ENCODE peak calls at places on chromosomes 4 and X, in four cellular contexts. L, B, I and K are unnamed samples.

GRCh38 chrX:138298268-138298667 is 413.2 kb downstream of the FGF13 start:
- DNase-seq in L (no peak), B (no peak), I (no peak), K (no peak)

GRCh38 chr4:89156515-89156914 is 45.2 kb downstream of the TIGD2 start:
- DNase-seq in I (no peak), B (no peak), L (no peak), K (no peak)

GRCh38 chr4:89021678-89022077 is 35.3 kb downstream of the FAM13A start:
- DNase-seq in I (no peak), B (no peak), L (no peak), K (no peak)

GRCh38 chrX:154534526-154535322 is 11.9 kb downstream of the G6PD start:
- DNase-seq in B (peak), I (peak), L (peak), K (peak)

GRCh38 chrX:24837966-24838365 is 144.2 kb downstream of the POLA1 start:
- DNase-seq in L (no peak), I (no peak), B (no peak), K (no peak)

GRCh38 chrX:119539872-119540271 is 25.3 kb downstream of the STEEP1 start:
- DNase-seq in B (no peak), L (no peak), I (no peak), K (no peak)

GRCh38 chrX:2784026-2784425 is 32.2 kb downstream of the XG start:
- DNase-seq in B (no peak), I (peak), L (no peak), K (no peak)

GRCh38 chr4:80611366-80611765 is 275.8 kb downstream of the CFAP299 start:
- DNase-seq in I (no peak), B (no peak), L (no peak), K (no peak)

GRCh38 chr4:15501941-15502340 is 32.3 kb downstream of the CC2D2A start:
- DNase-seq in B (no peak), I (no peak), L (no peak), K (no peak)

GRCh38 chr4:146327859-146328258 is 113.5 kb downstream of the REELD1 start:
- DNase-seq in I (no peak), B (no peak), L (no peak), K (no peak)

GRCh38 chr4:89572224-89572858 is 264.6 kb downstream of the SNCA start:
- DNase-seq in L (no peak), I (peak), B (no peak), K (no peak)

GRCh38 chr4:166827167-166827566 is 407.1 kb downstream of the SPOCK3 start:
- DNase-seq in L (no peak), I (no peak), B (no peak), K (no peak)

GRCh38 chrX:101749436-101749835 is 89.8 kb upstream of the ARMCX2 start:
- DNase-seq in I (peak), L (no peak), B (no peak), K (no peak)

GRCh38 chrX:107731831-107732502 is 43.6 kb downstream of the TSC22D3 start:
- DNase-seq in L (peak), B (peak), I (peak), K (peak)

GRCh38 chr4:113809313-113809712 is 47.8 kb upstream of the CAMK2D start:
- DNase-seq in I (peak), L (peak), B (no peak), K (peak)

GRCh38 chr4:94678896-94679295 is 78.9 kb upstream of the BMPR1B start:
- DNase-seq in L (no peak), B (peak), I (no peak), K (no peak)

GRCh38 chrX:121958886-121959285 is 911.5 kb downstream of the GLUD2 start:
- DNase-seq in B (no peak), I (peak), L (no peak), K (no peak)

GRCh38 chrX:103747199-103747598 is 29.4 kb upstream of the PLP1 start:
- DNase-seq in I (no peak), B (no peak), L (no peak), K (no peak)

GRCh38 chr4:56505269-56506109 is at the start of gene ARL9:
- DNase-seq in I (peak), B (peak), L (peak), K (peak)

GRCh38 chrX:12153317-12153716 is 15.0 kb downstream of the FRMPD4 start:
- DNase-seq in L (no peak), I (no peak), B (no peak), K (no peak)

GRCh38 chr4:172554588-172554987 is 614.0 kb upstream of the GALNT7 start:
- DNase-seq in B (no peak), L (no peak), I (no peak), K (no peak)

GRCh38 chr4:39614487-39615162 is 24.0 kb downstream of the SMIM14 start:
- DNase-seq in L (no peak), I (peak), B (peak), K (no peak)

GRCh38 chrX:10813761-10814160 is 193.4 kb upstream of the MID1 start:
- DNase-seq in L (no peak), B (no peak), I (no peak), K (no peak)

GRCh38 chr4:169604131-169604900 is 8.1 kb downstream of the NEK1 start:
- DNase-seq in L (no peak), I (peak), B (peak), K (no peak)

GRCh38 chrX:147917700-147918694 is 6.3 kb downstream of the FMR1 start:
- DNase-seq in B (peak), I (peak), L (no peak), K (no peak)

GRCh38 chr4:108716340-108716739 is 46.5 kb downstream of the ETNPPL start:
- DNase-seq in I (no peak), L (no peak), B (no peak), K (no peak)

GRCh38 chr4:163804001-163804400 is 309.5 kb downstream of the TMA16 start:
- DNase-seq in L (no peak), I (no peak), B (no peak), K (no peak)

GRCh38 chrX:40603446-40603845 is 19.8 kb upstream of the MPC1L start:
- DNase-seq in I (no peak), L (no peak), B (no peak), K (peak)

GRCh38 chr4:80500593-80500992 is 165.1 kb downstream of the CFAP299 start:
- DNase-seq in L (no peak), I (no peak), B (no peak), K (no peak)

GRCh38 chrX:3788494-3789233 is 75.2 kb upstream of the PRKX start:
- DNase-seq in I (no peak), L (no peak), B (no peak), K (no peak)

GRCh38 chr4:101232074-101232776 is 115.1 kb downstream of the PPP3CA start:
- DNase-seq in I (peak), L (no peak), B (peak), K (no peak)

GRCh38 chrX:153457827-153458466 is 12.1 kb upstream of the TREX2 start:
- DNase-seq in I (no peak), B (no peak), L (no peak), K (no peak)

GRCh38 chrX:41300758-41301437 is 33.1 kb upstream of the DDX3X start:
- DNase-seq in B (peak), L (no peak), I (peak), K (no peak)

GRCh38 chr4:168769416-168769815 is 240.6 kb downstream of the CBR4 start:
- DNase-seq in I (peak), L (no peak), B (peak), K (no peak)

GRCh38 chr4:75087865-75088264 is 154.9 kb downstream of the PARM1 start:
- DNase-seq in B (no peak), I (no peak), L (no peak), K (no peak)

GRCh38 chr4:124537971-124538370 is 174.6 kb downstream of the ANKRD50 start:
- DNase-seq in B (no peak), L (no peak), I (no peak), K (no peak)

GRCh38 chr4:62231994-62232393 is 1031.9 kb downstream of the ADGRL3 start:
- DNase-seq in I (no peak), L (no peak), B (no peak), K (no peak)

GRCh38 chr4:84499065-84499982 is at the start of gene NKX6-1:
- DNase-seq in L (peak), B (peak), I (peak), K (peak)

GRCh38 chr4:36326610-36327009 is 45.2 kb downstream of the DTHD1 start:
- DNase-seq in I (no peak), B (no peak), L (no peak), K (no peak)
- H3K27ac ChIP-seq in I (no peak), B (no peak), L (no peak), K (no peak)

DNA sequence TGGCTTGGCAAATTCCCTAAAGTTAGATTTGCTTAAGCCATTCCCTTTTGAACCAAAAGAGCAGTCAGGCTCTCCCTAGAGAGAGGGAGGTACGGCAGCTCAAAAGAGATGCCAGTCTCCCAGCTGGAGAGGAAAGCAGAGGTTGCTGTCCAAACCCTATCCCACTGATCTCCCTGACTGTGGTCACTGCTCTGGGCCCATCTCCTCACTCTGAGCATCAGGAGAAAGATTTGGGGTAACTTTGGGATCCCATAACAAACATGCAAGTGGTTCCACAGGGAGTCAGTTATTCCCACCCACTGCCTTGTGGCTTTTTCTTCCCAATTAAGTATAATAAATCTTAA is 17.1 kb downstream of the ACSL1 start:
- DNase-seq in L (no peak), B (peak), I (no peak), K (no peak)
- H3K27ac ChIP-seq in L (no peak), B (no peak), I (no peak), K (peak)

GRCh38 chr4:7827566-7827965 is 112.1 kb downstream of the AFAP1 start:
- DNase-seq in L (no peak), B (no peak), I (no peak), K (no peak)
- H3K27ac ChIP-seq in L (peak), B (peak), I (no peak), K (peak)

GRCh38 chr4:157076578-157076947 is 613 bp downstream of the GLRB start:
- DNase-seq in L (no peak), I (no peak), B (no peak), K (peak)
- H3K27ac ChIP-seq in L (no peak), I (no peak), B (no peak), K (no peak)

GRCh38 chr4:42328978-42329377 is 68.3 kb upstream of the SHISA3 start:
- DNase-seq in L (no peak), B (no peak), I (no peak), K (no peak)
- H3K27ac ChIP-seq in L (no peak), B (no peak), I (no peak), K (no peak)

GRCh38 chrX:110671068-110671803 is 124.4 kb downstream of the CHRDL1 start:
- DNase-seq in I (no peak), L (no peak), B (no peak), K (no peak)
- H3K27ac ChIP-seq in I (no peak), L (no peak), B (no peak), K (no peak)

DNA sequence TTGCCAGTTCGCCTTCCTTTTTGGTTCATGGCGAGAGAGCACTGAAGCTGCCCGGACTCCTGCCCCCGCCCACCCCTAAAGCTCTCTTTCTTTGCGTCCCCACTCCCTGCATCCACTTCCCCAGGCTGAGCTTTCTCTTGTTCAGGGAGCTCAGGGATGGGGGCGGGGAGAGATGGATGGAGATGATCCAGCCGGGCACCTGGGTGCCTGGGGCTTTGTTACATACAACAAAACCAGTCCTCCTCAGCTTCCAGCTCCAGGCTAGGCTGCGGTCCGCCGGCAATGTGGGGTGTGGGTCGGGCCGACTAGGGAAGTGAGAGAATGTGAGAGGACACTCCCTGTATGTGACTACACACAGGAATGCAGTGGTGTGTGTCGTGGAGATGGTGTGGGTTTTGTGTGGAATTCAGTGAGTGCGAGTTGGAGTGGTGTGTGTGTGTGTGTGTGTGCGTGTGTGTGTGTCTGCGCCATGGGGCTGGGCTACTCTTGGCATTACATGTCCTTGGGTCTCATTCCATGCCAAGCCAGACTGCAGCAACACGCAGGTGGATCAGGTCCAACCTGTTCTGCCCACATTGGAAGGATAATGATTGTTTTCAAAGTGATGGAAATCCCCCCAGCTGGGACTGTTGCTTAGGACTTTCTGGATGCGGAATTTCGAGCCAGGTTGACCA is 149.3 kb upstream of the CHRDL1 start:
- DNase-seq in I (no peak), B (no peak), L (no peak), K (no peak)
- H3K27ac ChIP-seq in I (no peak), B (no peak), L (no peak), K (no peak)

GRCh38 chr4:55124337-55125076 is 888 bp downstream of the KDR start:
- DNase-seq in B (no peak), L (no peak), I (peak), K (no peak)
- H3K27ac ChIP-seq in B (no peak), L (peak), I (no peak), K (no peak)

DNA sequence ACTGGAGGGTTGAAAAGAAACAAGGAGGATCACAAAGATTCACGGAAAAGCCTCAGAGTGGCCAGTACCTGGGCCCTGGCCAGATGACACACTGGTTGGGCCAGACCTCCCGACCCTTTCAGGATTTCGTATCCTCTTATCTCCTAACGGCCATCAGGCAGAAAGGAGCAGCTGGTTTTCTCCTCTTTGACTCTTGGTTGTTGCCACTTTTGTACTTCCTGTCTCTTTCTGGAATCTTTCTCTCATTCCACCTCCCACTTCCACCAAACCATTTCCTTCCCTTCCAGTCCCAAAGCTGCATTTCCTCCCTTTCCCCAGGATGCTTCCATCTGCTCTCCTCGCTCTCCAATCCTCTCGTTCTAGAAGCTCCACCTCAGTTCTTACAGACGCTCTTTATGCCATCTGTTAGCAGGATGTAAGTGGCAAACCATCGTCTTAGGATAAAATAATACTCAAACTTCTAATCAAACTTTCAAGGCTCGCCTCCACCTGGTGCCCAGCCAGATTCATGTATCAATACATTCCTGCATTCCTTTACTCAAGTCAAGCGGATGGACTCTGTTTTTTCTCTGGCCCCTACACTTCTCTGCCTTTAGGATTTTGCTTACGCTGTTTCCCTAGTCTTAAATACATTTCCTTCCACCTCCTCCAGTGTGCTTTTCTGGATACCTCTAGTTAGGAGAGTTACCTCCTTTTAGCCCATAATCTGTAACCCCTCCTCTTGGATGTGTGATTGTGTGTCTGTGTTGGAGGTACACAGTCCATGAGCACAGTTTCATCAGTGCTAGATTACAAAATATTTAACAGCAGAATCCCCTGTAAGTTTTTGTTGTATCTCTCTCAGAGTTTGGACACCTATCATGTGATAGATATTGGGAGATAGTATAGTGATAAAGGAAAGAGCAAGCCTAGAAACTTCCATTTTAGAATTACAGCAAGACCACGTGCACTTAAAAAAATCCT is 70.4 kb downstream of the LDB2 start:
- DNase-seq in B (peak), I (peak), L (no peak), K (no peak)
- H3K27ac ChIP-seq in B (no peak), I (no peak), L (peak), K (no peak)